ENCODE peak calls at places on chromosomes 11 and 22, in four cellular contexts. L, H, O and F are unnamed samples.

GRCh38 chr11:2801711-2802388 is 83.7 kb downstream of the CDKN1C start:
- DNase-seq in L (no peak), H (no peak), O (no peak), F (peak; percentile 55)

GRCh38 chr22:39290248-39290720 is 29.1 kb downstream of the RPL3 start:
- DNase-seq in L (no peak), H (no peak), O (no peak), F (no peak)

GRCh38 chr11:64610596-64610995 is 19.6 kb downstream of the SLC22A12 start:
- DNase-seq in L (no peak), H (no peak), O (no peak), F (no peak)

GRCh38 chr11:13963169-13963948 is 836 bp downstream of the SPON1 start:
- DNase-seq in L (peak; percentile 39), H (no peak), O (peak; percentile 55), F (no peak)

GRCh38 chr22:35341090-35341874 is 39.6 kb upstream of the HMOX1 start:
- DNase-seq in L (no peak), H (no peak), O (no peak), F (no peak)

GRCh38 chr11:65559951-65560537 is 1.9 kb upstream of the LTBP3 start:
- DNase-seq in L (peak; percentile 38), H (no peak), O (no peak), F (no peak)

GRCh38 chr11:64112771-64113461 is 53.0 kb downstream of the MACROD1 start:
- DNase-seq in L (no peak), H (no peak), O (no peak), F (no peak)

GRCh38 chr11:34203377-34203801 is 98.0 kb downstream of the NAT10 start:
- DNase-seq in L (no peak), H (no peak), O (no peak), F (no peak)

GRCh38 chr22:21943571-21944448 is 8.8 kb downstream of the PPM1F start:
- DNase-seq in L (no peak), H (no peak), O (no peak), F (no peak)

GRCh38 chr11:3056296-3057068 is 741 bp downstream of the CARS1 start:
- DNase-seq in L (no peak), H (no peak), O (peak; percentile 28), F (no peak)

GRCh38 chr11:10659339-10660216 is 34.0 kb downstream of the IRAG1 start:
- DNase-seq in L (peak; percentile 84), H (no peak), O (no peak), F (peak; percentile 81)

GRCh38 chr11:131998020-131998419 is 627.6 kb downstream of the NTM start:
- DNase-seq in L (no peak), H (no peak), O (peak; percentile 24), F (no peak)

GRCh38 chr11:17519031-17519430 is 25.2 kb downstream of the USH1C start:
- DNase-seq in L (no peak), H (no peak), O (no peak), F (no peak)

GRCh38 chr11:10640308-10640707 is 53.2 kb downstream of the IRAG1 start:
- DNase-seq in L (no peak), H (no peak), O (no peak), F (peak; percentile 17)

GRCh38 chr22:30910358-30910757 is 58.2 kb downstream of the MORC2 start:
- DNase-seq in L (no peak), H (no peak), O (no peak), F (no peak)

GRCh38 chr11:96530473-96530872 is 140.7 kb downstream of the JRKL start:
- DNase-seq in L (no peak), H (no peak), O (no peak), F (no peak)

GRCh38 chr22:39117585-39118191 is 20.6 kb downstream of the APOBEC3H start:
- DNase-seq in L (peak; percentile 70), H (peak; percentile 79), O (peak; percentile 85), F (no peak)

GRCh38 chr11:118621071-118621815 is 13.8 kb downstream of the PHLDB1 start:
- DNase-seq in L (peak; percentile 81), H (no peak), O (peak; percentile 82), F (peak; percentile 91)

GRCh38 chr22:27270818-27271510 is 530.6 kb downstream of the MN1 start:
- DNase-seq in L (no peak), H (no peak), O (no peak), F (no peak)

GRCh38 chr11:1826552-1827094 is 8.2 kb upstream of the SYT8 start:
- DNase-seq in L (peak; percentile 75), H (no peak), O (peak; percentile 65), F (peak; percentile 81)

GRCh38 chr11:67373916-67374570 is 645 bp upstream of the CLCF1 start:
- DNase-seq in L (peak; percentile 98), H (peak; percentile 72), O (peak; percentile 76), F (peak; percentile 93)

GRCh38 chr22:27531782-27532530 is 269.6 kb downstream of the MN1 start:
- DNase-seq in L (peak; percentile 73), H (no peak), O (no peak), F (no peak)

GRCh38 chr11:32053151-32053550 is 37.7 kb upstream of the RCN1 start:
- DNase-seq in L (no peak), H (no peak), O (no peak), F (no peak)

GRCh38 chr11:117878939-117879475 is 2.5 kb upstream of the FXYD6 start:
- DNase-seq in L (no peak), H (no peak), O (no peak), F (no peak)

GRCh38 chr22:49810363-49811013 is 17.2 kb downstream of the BRD1 start:
- DNase-seq in L (no peak), H (no peak), O (no peak), F (no peak)

GRCh38 chr22:29156507-29156906 is 49.2 kb upstream of the EMID1 start:
- DNase-seq in L (no peak), H (no peak), O (no peak), F (peak; percentile 51)

GRCh38 chr11:102637731-102638130 is 12.6 kb upstream of the MMP20 start:
- DNase-seq in L (no peak), H (no peak), O (no peak), F (no peak)

GRCh38 chr22:43092085-43092484 is 2.9 kb upstream of the TTLL1 start:
- DNase-seq in L (no peak), H (no peak), O (no peak), F (no peak)

GRCh38 chr22:43090130-43090789 is 1.1 kb upstream of the TTLL1 start:
- DNase-seq in L (peak; percentile 86), H (peak; percentile 67), O (peak; percentile 43), F (no peak)

GRCh38 chr22:43096420-43096819 is 7.2 kb upstream of the TTLL1 start:
- DNase-seq in L (no peak), H (no peak), O (no peak), F (no peak)

GRCh38 chr22:43094551-43094950 is 5.4 kb upstream of the TTLL1 start:
- DNase-seq in L (no peak), H (no peak), O (no peak), F (no peak)

DNA sequence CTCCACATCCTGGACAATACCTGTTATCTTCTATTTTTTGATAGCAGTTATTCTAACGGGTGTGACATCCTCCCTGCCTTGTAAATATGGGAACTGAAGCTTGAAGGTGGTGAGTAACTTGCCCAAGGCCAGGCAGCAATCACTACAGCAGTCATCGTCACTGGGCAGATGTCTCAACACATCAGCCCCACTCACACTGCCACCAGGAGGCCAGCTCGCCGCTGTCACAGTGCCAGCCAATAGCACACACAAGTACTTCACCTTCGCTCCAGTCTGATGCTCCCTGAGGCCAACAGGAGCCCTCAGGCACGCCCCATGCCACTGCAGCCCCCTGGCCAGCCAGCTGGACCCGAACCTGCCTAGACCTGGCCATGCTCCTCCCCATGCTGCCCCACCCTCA is 4.9 kb upstream of the TTLL1 start:
- DNase-seq in L (no peak), H (no peak), O (peak; percentile 70), F (peak; percentile 72)
- TF ChIP-seq CTCF in L (no peak), H (no peak), O (no peak), F (no peak)

DNA sequence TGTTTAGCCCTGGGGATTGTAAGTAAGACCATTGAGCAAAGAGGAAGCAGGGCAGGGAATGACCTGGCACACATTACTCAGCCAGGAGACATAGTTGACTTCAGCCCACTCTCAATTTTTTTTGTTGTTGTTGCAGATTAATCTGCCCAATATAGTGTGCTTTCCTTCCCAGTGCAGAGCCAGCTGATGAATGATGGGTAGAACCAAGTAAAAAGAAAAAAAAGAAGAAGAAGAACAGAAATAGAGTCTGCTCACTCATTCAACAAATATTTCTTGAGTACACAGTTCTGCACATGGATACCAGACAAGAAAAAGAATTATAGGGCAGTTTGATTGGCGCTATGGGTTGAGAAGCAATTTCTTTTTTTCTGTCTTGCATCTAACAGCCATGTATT is 292.7 kb downstream of the ETS1 start:
- DNase-seq in L (peak; percentile 25), H (no peak), O (no peak), F (no peak)
- H3K4me1 ChIP-seq in L (peaks cover 5% of the 10 kb centered on the region), H (peaks cover 14% of the 10 kb centered on the region), O (peaks cover 34% of the 10 kb centered on the region), F (peaks cover 38% of the 10 kb centered on the region)

DNA sequence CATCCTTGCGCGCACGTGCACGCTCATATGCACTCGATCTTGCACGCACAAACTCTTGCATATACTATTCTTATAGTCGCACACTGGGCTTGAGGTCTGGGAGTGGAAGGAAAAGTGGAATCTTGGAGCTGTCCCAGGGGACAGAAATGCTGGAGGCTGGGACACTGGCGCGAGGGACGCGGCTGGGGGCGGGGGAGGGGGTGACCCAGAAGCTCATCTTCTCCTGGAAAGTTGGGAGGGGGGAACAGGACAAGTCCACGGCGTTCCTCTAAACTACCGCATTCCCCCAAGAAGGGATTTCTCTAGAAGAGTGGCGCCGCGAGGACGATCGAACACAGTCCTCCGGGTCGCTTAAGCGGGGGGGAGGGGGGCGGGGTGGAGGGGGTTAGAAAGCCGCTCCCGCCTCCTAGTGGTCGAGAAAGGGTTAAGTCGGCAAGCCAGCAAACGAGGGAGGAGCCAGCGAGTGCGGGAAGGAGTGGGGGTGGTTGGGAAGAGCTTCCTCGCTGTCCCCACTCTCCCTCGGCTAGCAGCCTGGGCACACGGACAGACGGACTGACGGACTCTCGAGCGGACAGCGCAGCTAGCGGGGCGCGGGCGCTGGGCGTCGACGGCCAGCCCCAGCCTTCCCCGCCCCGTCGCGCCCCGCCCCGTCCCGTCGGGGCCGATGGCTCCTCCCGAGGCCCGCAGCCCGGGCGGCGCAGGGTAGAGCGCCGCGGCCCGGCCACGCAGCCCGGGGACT is at the start of gene RTN4RL2:
- DNase-seq in L (peak; percentile 54), H (no peak), O (peak; percentile 35), F (peak; percentile 75)
- TF ChIP-seq CTCF in L (peak; percentile 37), H (no peak), O (no peak), F (no peak)

DNA sequence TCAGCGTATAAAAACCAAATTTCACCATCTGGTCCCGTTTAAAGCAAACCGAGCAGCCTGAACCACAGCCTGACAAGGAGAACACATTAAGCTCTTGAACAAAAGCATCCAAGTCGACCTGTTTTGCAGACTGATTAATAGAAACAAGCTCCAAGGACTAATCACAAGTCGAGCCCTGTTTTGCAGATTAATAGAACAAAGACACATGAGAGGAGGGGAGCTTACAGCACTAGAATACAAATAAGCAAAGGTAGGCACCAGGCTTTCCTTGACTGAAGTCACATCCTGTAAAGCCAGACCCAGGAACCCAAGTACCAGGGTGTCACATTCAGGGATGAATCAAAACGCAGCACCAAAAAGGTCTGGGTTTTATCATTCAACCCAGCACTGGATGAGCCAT is 104.8 kb downstream of the MPPED2 start:
- DNase-seq in L (no peak), H (no peak), O (no peak), F (no peak)
- H3K4me1 ChIP-seq in L (no peaks in the 10 kb centered on the region), H (no peaks in the 10 kb centered on the region), O (no peaks in the 10 kb centered on the region), F (no peaks in the 10 kb centered on the region)